ENCODE peak calls at places on chromosomes 6 and 20, in four cellular contexts. S is upper lobe of left lung, E is tibial nerve, X is ovary. T is an unnamed sample.

GRCh38 chr6:41535766-41536165 is 10.4 kb upstream of the FOXP4 start:
- DNase-seq in X (no peak), S (no peak), E (no peak), T (no peak)

GRCh38 chr6:143936986-143937765 is 70.9 kb downstream of the PLAGL1 start:
- DNase-seq in X (no peak), S (no peak), E (no peak), T (no peak)

GRCh38 chr20:58706975-58707681 is 14.5 kb downstream of the NPEPL1 start:
- DNase-seq in E (no peak), X (no peak), S (peak; percentile 14), T (peak; percentile 75)

GRCh38 chr20:46348972-46349741 is 40.9 kb upstream of the CDH22 start:
- DNase-seq in X (peak; percentile 43), E (peak; percentile 44), S (peak; percentile 47), T (no peak)

GRCh38 chr6:144064402-144064830 is 31.0 kb downstream of the SF3B5 start:
- DNase-seq in E (no peak), X (no peak), S (peak; percentile 42), T (no peak)

GRCh38 chr20:9838035-9838377 is 870 bp downstream of the PAK5 start:
- DNase-seq in E (no peak), X (no peak), S (no peak), T (no peak)

GRCh38 chr6:132341646-132342045 is 59.6 kb downstream of the MOXD1 start:
- DNase-seq in S (no peak), X (no peak), E (no peak), T (no peak)

GRCh38 chr6:48290595-48290994 is 179.6 kb upstream of the PTCHD4 start:
- DNase-seq in E (no peak), X (no peak), S (no peak), T (no peak)

GRCh38 chr6:36443498-36443844 is 671 bp downstream of the KCTD20 start:
- DNase-seq in X (no peak), E (no peak), S (no peak), T (no peak)

GRCh38 chr6:140846518-140847277 is 1286.0 kb upstream of the GJE1 start:
- DNase-seq in X (no peak), S (no peak), E (no peak), T (no peak)

GRCh38 chr6:11439017-11439420 is 98.5 kb upstream of the TMEM170B start:
- DNase-seq in X (no peak), E (no peak), S (no peak), T (no peak)

GRCh38 chr6:125421853-125422252 is 120.1 kb upstream of the HDDC2 start:
- DNase-seq in S (no peak), X (no peak), E (peak; percentile 12), T (no peak)

GRCh38 chr20:10672579-10673127 is 1.1 kb downstream of the JAG1 start:
- DNase-seq in X (peak; percentile 65), E (no peak), S (peak; percentile 71), T (peak; percentile 94)

GRCh38 chr6:149190228-149190831 is 127.2 kb upstream of the TAB2 start:
- DNase-seq in S (peak; percentile 63), E (no peak), X (no peak), T (peak; percentile 88)

GRCh38 chr6:124076336-124077048 is 272.8 kb downstream of the NKAIN2 start:
- DNase-seq in E (no peak), X (no peak), S (no peak), T (no peak)

GRCh38 chr6:15953152-15953880 is 175.6 kb upstream of the MYLIP start:
- DNase-seq in X (no peak), S (no peak), E (no peak), T (no peak)

GRCh38 chr6:148934534-148934933 is 187.7 kb downstream of the UST start:
- DNase-seq in X (peak; percentile 47), S (peak; percentile 65), E (peak; percentile 38), T (no peak)

GRCh38 chr20:4524307-4524706 is 197.4 kb upstream of the PRND start:
- DNase-seq in S (no peak), X (no peak), E (no peak), T (no peak)

GRCh38 chr6:124007915-124008688 is 204.4 kb downstream of the NKAIN2 start:
- DNase-seq in E (no peak), S (no peak), X (no peak), T (no peak)

GRCh38 chr6:123926000-123926399 is 122.3 kb downstream of the NKAIN2 start:
- DNase-seq in E (no peak), S (no peak), X (no peak), T (no peak)

GRCh38 chr6:37646097-37646864 is 51.4 kb downstream of the MDGA1 start:
- DNase-seq in X (no peak), S (no peak), E (no peak), T (no peak)

GRCh38 chr6:31037169-31037568 is 26.9 kb downstream of the MUC22 start:
- DNase-seq in E (no peak), S (no peak), X (no peak), T (no peak)

GRCh38 chr6:133990321-133990720 is 37.3 kb downstream of the TBPL1 start:
- DNase-seq in S (no peak), E (no peak), X (no peak), T (no peak)

GRCh38 chr20:11267131-11267761 is 593.4 kb upstream of the JAG1 start:
- DNase-seq in E (peak; percentile 12), X (peak; percentile 58), S (no peak), T (no peak)

GRCh38 chr20:50992733-50993457 is 30.0 kb downstream of the KCNG1 start:
- DNase-seq in X (no peak), S (no peak), E (no peak), T (no peak)

GRCh38 chr6:146361367-146361924 is 182.2 kb upstream of the RAB32 start:
- DNase-seq in E (no peak), S (no peak), X (no peak), T (no peak)

GRCh38 chr20:43946206-43946491 is 31.5 kb downstream of the TOX2 start:
- DNase-seq in X (no peak), S (no peak), E (no peak), T (no peak)

GRCh38 chr6:130537447-130537846 is 171.6 kb downstream of the TMEM200A start:
- DNase-seq in S (no peak), E (no peak), X (no peak), T (no peak)

GRCh38 chr20:50675671-50676376 is 15.5 kb downstream of the RIPOR3 start:
- DNase-seq in X (no peak), E (no peak), S (no peak), T (no peak)

GRCh38 chr6:113315879-113316278 is 541.3 kb upstream of the MARCKS start:
- DNase-seq in E (no peak), X (no peak), S (no peak), T (no peak)

GRCh38 chr20:51860015-51860882 is 57.9 kb upstream of the SALL4 start:
- DNase-seq in S (no peak), E (no peak), X (no peak), T (no peak)

GRCh38 chr6:154386848-154387717 is 30.5 kb upstream of the IPCEF1 start:
- DNase-seq in E (no peak), S (no peak), X (no peak), T (no peak)

GRCh38 chr6:155186052-155186658 is 77.7 kb upstream of the CLDN20 start:
- DNase-seq in X (no peak), S (no peak), E (no peak), T (no peak)

GRCh38 chr6:157194643-157195042 is 128.7 kb downstream of the TMEM242 start:
- DNase-seq in S (no peak), E (no peak), X (no peak), T (no peak)

GRCh38 chr6:87094576-87094975 is 330 bp downstream of the CGA start:
- DNase-seq in X (no peak), S (no peak), E (no peak), T (no peak)

GRCh38 chr6:68968301-68968649 is 333.2 kb downstream of the ADGRB3 start:
- DNase-seq in X (no peak), S (no peak), E (no peak), T (no peak)

GRCh38 chr6:159989882-159990480 is 21.1 kb downstream of the IGF2R start:
- DNase-seq in X (no peak), E (no peak), S (no peak), T (no peak)
- TF ChIP-seq EP300 in X (no peak), E (no peak), S (no peak), T (no peak)

DNA sequence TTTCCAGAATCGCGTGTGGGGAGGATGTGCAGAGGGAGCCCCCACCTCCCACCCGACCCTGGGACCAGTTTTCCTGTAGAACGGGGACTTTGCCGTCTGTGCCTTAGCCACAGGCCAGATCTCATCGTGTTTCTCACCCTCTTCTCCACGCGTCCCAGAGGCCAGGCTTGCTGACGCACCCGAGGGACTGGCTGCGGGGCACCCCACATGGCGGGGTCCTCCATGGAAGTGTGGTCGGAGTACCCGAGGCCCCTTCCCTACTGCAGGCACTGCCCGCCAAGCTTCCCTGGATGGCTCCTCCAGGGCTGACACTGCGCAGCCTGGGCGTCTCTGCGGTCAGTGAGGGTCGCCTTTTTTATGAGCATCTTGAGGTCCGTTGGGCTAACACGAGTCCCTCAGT is 346.5 kb downstream of the CDH4 start:
- DNase-seq in X (no peak), E (no peak), S (no peak), T (no peak)
- H3K4me3 ChIP-seq in X (no peak overlapping the region), E (no peak overlapping the region), S (no peak overlapping the region), T (no peak overlapping the region)

GRCh38 chr20:6057704-6058103 is 3.8 kb upstream of the LRRN4 start:
- DNase-seq in S (no peak), X (no peak), E (no peak), T (no peak)

GRCh38 chr20:6058684-6059295 is 4.9 kb upstream of the LRRN4 start:
- DNase-seq in S (peak; percentile 55), E (no peak), X (no peak), T (no peak)

GRCh38 chr20:6066582-6066981 is 12.7 kb upstream of the LRRN4 start:
- DNase-seq in X (no peak), E (no peak), S (no peak), T (no peak)

GRCh38 chr20:6057139-6057538 is 3.3 kb upstream of the LRRN4 start:
- DNase-seq in X (no peak), S (peak; percentile 82), E (no peak), T (no peak)

GRCh38 chr20:6061544-6061943 is 7.7 kb upstream of the LRRN4 start:
- DNase-seq in X (no peak), S (no peak), E (no peak), T (no peak)
- H3K27ac ChIP-seq in X (no peak overlapping the region), S (no peak overlapping the region), E (no peak overlapping the region), T (no peak overlapping the region)

DNA sequence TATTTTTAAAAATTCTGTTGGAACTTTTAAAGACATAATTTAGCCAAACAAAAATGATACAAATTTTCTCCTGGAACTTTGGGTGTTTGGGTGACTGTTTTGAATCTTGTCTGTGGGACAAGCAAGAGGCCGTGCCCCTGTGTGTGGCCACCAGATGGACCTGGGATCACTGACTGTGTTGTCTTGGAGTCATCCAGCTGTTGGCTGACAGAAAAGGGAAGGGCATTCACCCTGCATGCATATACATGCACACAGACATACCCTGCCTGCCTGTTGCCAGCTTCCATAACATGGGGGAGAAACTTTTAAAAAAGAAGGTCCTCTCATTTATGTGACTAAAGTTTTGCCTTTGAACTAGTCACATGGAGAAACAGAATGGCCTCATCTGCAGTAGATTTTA is 72.7 kb downstream of the BLOC1S5 start:
- DNase-seq in E (no peak), X (no peak), S (no peak), T (no peak)
- TF ChIP-seq EP300 in E (no peak), X (no peak), S (no peak), T (no peak)

GRCh38 chr6:98824163-98824906 is 10.0 kb upstream of the POU3F2 start:
- DNase-seq in S (no peak), X (no peak), E (no peak), T (no peak)
- H3K4me3 ChIP-seq in S (no peak overlapping the region), X (no peak overlapping the region), E (peak overlapping the region; percentile 8), T (peak overlapping the region; percentile 10)

T was measured in esophagus muscularis mucosa.